ENCODE peak calls at places on chromosomes 7 and 10, in five cellular contexts. T is SK-N-SH, E is GM12878, U is HepG2, Z is H1. K is an unnamed sample.

GRCh38 chr7:156560075-156560474 is 80.5 kb upstream of the RNF32 start:
- DNase-seq in T (peak; percentile 48), E (no peak), U (peak; percentile 29), Z (peak; percentile 21), K (no peak)

GRCh38 chr10:123429631-123430257 is 236.4 kb upstream of the GPR26 start:
- DNase-seq in T (peak; percentile 48), E (no peak), U (no peak), Z (no peak), K (no peak)

GRCh38 chr7:509426-509825 is 10.2 kb downstream of the PDGFA start:
- DNase-seq in T (no peak), E (no peak), U (no peak), Z (no peak), K (no peak)

GRCh38 chr10:131204406-131205152 is 106.9 kb downstream of the TCERG1L start:
- DNase-seq in T (no peak), E (no peak), U (no peak), Z (no peak), K (no peak)

GRCh38 chr7:77538186-77538907 is 1.3 kb downstream of the PTPN12 start:
- DNase-seq in T (peak; percentile 73), E (no peak), U (peak; percentile 88), Z (peak; percentile 65), K (peak; percentile 83)

GRCh38 chr7:24700446-24701044 is 56.7 kb downstream of the GSDME start:
- DNase-seq in T (no peak), E (no peak), U (no peak), Z (no peak), K (no peak)

GRCh38 chr10:75402486-75403143 is 1.1 kb upstream of the ZNF503 start:
- DNase-seq in T (peak; percentile 58), E (no peak), U (no peak), Z (no peak), K (no peak)

GRCh38 chr10:32377458-32378370 is 30.8 kb upstream of the EPC1 start:
- DNase-seq in T (peak; percentile 37), E (no peak), U (peak; percentile 37), Z (no peak), K (peak; percentile 32)

GRCh38 chr7:6015917-6016652 is 7.0 kb downstream of the AIMP2 start:
- DNase-seq in T (no peak), E (no peak), U (no peak), Z (no peak), K (no peak)

GRCh38 chr7:28988818-28989595 is 30.9 kb upstream of the TRIL start:
- DNase-seq in T (no peak), E (no peak), U (no peak), Z (no peak), K (no peak)

GRCh38 chr7:33601081-33601480 is 304.3 kb upstream of the BMPER start:
- DNase-seq in T (no peak), E (no peak), U (no peak), Z (no peak), K (no peak)

GRCh38 chr7:25216837-25217236 is 11.4 kb downstream of the NPVF start:
- DNase-seq in T (peak; percentile 48), E (peak; percentile 11), U (peak; percentile 39), Z (no peak), K (peak; percentile 21)

GRCh38 chr10:13462551-13462950 is 66.3 kb downstream of the BEND7 start:
- DNase-seq in T (no peak), E (no peak), U (no peak), Z (no peak), K (no peak)

GRCh38 chr7:155997431-155998327 is 185.4 kb upstream of the SHH start:
- DNase-seq in T (no peak), E (no peak), U (no peak), Z (no peak), K (no peak)

GRCh38 chr10:117241541-117242462 is 888 bp downstream of the SLC18A2 start:
- DNase-seq in T (peak; percentile 75), E (no peak), U (no peak), Z (no peak), K (peak; percentile 21)

GRCh38 chr10:11959966-11960365 is 82.6 kb downstream of the UPF2 start:
- DNase-seq in T (no peak), E (no peak), U (no peak), Z (no peak), K (no peak)

GRCh38 chr10:30436200-30436599 is 2.2 kb downstream of the MAP3K8 start:
- DNase-seq in T (no peak), E (no peak), U (no peak), Z (peak; percentile 39), K (peak; percentile 61)

GRCh38 chr7:101717986-101718746 is 89.1 kb upstream of the MYL10 start:
- DNase-seq in T (peak; percentile 77), E (no peak), U (peak; percentile 28), Z (no peak), K (peak; percentile 60)

GRCh38 chr10:26737730-26738129 is 40.2 kb downstream of the PDSS1 start:
- DNase-seq in T (no peak), E (peak; percentile 95), U (no peak), Z (no peak), K (no peak)

GRCh38 chr10:87092861-87093460 is 1.7 kb downstream of the GLUD1 start:
- DNase-seq in T (no peak), E (peak; percentile 42), U (peak; percentile 89), Z (no peak), K (peak; percentile 10)

GRCh38 chr7:51430480-51431086 is 114.0 kb upstream of the COBL start:
- DNase-seq in T (peak; percentile 79), E (peak; percentile 5), U (peak; percentile 43), Z (no peak), K (peak; percentile 67)

GRCh38 chr7:41870017-41870416 is 167.1 kb upstream of the INHBA start:
- DNase-seq in T (no peak), E (no peak), U (no peak), Z (no peak), K (no peak)

GRCh38 chr7:137091396-137091795 is 222.9 kb downstream of the CHRM2 start:
- DNase-seq in T (peak; percentile 56), E (no peak), U (no peak), Z (peak; percentile 29), K (no peak)

GRCh38 chr10:29131952-29132820 is 156.7 kb upstream of the LYZL1 start:
- DNase-seq in T (no peak), E (no peak), U (peak; percentile 36), Z (no peak), K (peak; percentile 50)

GRCh38 chr10:954396-954795 is 22.9 kb upstream of the LARP4B start:
- DNase-seq in T (no peak), E (no peak), U (no peak), Z (no peak), K (no peak)

GRCh38 chr10:953836-954235 is 22.3 kb upstream of the LARP4B start:
- DNase-seq in T (no peak), E (no peak), U (no peak), Z (no peak), K (no peak)

GRCh38 chr10:955820-956217 is 24.3 kb upstream of the LARP4B start:
- DNase-seq in T (no peak), E (no peak), U (no peak), Z (no peak), K (peak; percentile 26)

GRCh38 chr10:958106-958505 is 26.6 kb upstream of the LARP4B start:
- DNase-seq in T (no peak), E (no peak), U (no peak), Z (no peak), K (no peak)

DNA sequence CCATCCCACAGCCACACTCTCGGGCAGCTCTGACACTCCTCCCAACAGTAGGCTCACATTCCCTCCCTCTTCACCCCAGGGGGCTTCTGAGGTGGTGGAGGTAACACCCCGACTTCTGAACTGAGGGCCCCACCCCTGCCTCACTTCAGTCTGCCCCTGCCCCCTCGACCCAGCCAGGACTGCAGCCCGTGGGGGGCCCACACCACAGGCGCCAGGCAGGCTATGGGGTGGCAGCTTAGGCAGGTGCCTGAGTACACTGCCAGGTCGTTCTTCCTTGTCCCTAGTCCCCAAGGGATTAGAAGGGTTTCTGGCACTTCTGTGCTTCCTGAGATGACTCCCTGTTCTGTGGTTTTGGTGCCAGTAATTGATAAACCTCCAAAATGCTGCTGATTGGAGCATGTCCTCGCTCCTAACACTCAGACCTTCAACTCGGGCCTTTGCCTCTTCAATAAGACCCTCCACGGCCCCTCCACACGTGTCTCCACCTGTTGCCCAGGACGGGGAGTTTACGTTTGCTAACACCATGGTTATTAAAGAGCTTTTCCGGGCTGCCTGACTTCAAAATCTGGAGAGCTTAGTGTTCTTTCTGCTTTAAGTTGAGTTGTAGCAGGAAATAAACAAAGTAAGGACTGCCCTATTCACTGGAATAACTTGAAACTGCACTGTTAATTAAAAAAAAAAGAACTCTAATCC is 23.8 kb upstream of the LARP4B start:
- DNase-seq in T (no peak), E (no peak), U (no peak), Z (no peak), K (no peak)
- TF ChIP-seq TAF1 in T (no peak), E (no peak), U (no peak), Z (no peak), K (no peak)

DNA sequence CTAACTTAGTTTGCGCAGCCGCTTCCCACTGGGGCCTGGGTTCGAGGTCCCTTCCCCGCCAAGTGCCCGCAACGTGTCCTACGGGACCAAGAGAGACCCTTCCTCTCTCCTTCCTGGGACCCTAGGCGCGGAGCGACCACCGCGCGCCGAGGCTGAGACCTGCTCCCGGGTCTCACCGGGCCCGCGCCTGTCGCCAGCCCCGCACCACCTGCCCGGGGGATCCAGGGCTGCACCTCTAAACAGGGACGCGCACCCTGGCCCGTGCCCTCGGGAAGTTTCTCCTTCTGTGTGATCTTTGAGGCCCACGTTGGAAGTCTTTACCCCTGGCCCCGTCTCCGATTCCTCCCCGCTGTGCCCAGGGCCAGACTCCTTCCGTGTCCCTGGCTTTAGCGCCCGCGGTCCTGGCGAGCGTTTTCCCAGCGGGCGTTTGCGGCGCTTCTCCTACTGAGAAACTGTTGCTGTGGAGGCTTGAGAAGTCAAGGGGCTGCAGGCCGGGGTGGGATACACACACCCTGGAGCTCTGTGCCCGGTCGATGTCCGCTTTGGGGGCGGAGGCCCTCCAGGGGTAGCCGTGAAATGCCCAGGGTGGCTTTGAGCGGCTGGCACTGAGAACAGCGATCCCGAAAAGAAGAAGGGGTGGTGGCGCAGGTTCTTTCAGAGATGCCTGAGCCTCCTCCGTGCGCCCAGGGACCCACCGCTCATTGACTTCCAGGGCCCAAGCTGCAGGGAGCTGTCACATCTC is 575 bp downstream of the PLPP4 start:
- DNase-seq in T (no peak), E (no peak), U (no peak), Z (no peak), K (no peak)
- TF ChIP-seq SIN3A in T (no peak), E (no peak), U (no peak), Z (no peak), K (no peak)

GRCh38 chr10:91090761-91091529 is 129.5 kb upstream of the PCGF5 start:
- DNase-seq in T (peak; percentile 33), E (no peak), U (peak; percentile 23), Z (no peak), K (no peak)
- TF ChIP-seq TAF1 in T (no peak), E (no peak), U (no peak), Z (no peak), K (no peak)

DNA sequence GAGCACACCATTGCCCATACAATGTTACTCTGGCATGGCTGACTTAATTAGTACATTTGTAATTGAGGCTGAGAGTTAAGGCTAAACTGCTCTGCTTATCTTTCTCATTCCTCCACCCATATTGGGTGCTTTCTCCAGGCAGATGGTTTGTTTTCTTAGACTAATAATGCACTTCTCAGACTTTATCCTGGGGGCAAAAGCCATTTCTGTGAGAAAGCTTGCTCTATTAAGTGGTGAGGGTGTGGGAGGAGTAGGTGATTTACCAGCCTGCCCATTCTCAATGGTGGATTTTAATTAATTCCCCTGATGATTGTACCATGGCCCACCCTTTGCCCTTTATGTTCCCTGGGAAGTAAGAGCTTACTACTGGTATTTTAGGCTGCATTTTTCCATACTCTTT is 174.8 kb downstream of the FOXP2 start:
- DNase-seq in T (no peak), E (no peak), U (no peak), Z (no peak), K (no peak)
- TF ChIP-seq SIN3A in T (no peak), E (no peak), U (no peak), Z (no peak), K (no peak)